ENCODE peak calls at places on chromosomes 11 and 22, in eight cellular contexts. Q is MM.1S; Y is foreskin fibroblast; N is HuH-7; B is fibroblast of pulmonary artery; P is natural killer cell treated with Interleukin-12 subunit alpha and Interleukin-12 subunit beta and Interleukin-15 and Interleukin-18, amount 100 ng/mL, for 72 hours; X is progenitor cell of endocrine pancreas; L is renal cortical epithelial cell. S is an unnamed sample.

GRCh38 chr11:125351045-125351867 is 144.8 kb downstream of the FEZ1 start:
- DNase-seq in Q (no peak), Y (no peak), N (no peak), B (no peak), P (no peak), X (no peak), L (no peak), S (no peak)

GRCh38 chr11:88357323-88358039 is 19.9 kb upstream of the CTSC start:
- DNase-seq in Q (no peak), Y (peak), N (no peak), B (peak), P (no peak), X (no peak), L (peak), S (no peak)

GRCh38 chr22:25950101-25950500 is 208.1 kb downstream of the MYO18B start:
- DNase-seq in Q (no peak), Y (no peak), N (no peak), B (no peak), P (no peak), X (no peak), L (no peak), S (no peak)

GRCh38 chr11:119800619-119801018 is 71.6 kb upstream of the NECTIN1 start:
- DNase-seq in Q (no peak), Y (no peak), N (no peak), B (no peak), P (no peak), X (no peak), L (no peak), S (no peak)

GRCh38 chr11:87280143-87280542 is 242.4 kb downstream of the TMEM135 start:
- DNase-seq in Q (no peak), Y (no peak), N (peak), B (no peak), P (no peak), X (no peak), L (no peak), S (no peak)

GRCh38 chr11:2825886-2826678 is 59.5 kb downstream of the CDKN1C start:
- DNase-seq in Q (no peak), Y (peak), N (no peak), B (peak), P (no peak), X (no peak), L (peak), S (peak)

GRCh38 chr22:40183029-40183581 is 5.4 kb downstream of the TNRC6B start:
- DNase-seq in Q (no peak), Y (peak), N (no peak), B (peak), P (no peak), X (no peak), L (peak), S (no peak)

GRCh38 chr22:23075525-23076216 is 5.4 kb downstream of the GNAZ start:
- DNase-seq in Q (no peak), Y (no peak), N (peak), B (no peak), P (no peak), X (no peak), L (peak), S (no peak)

GRCh38 chr11:46296520-46297448 is 19.3 kb downstream of the CREB3L1 start:
- DNase-seq in Q (no peak), Y (peak), N (peak), B (peak), P (no peak), X (peak), L (no peak), S (no peak)

GRCh38 chr11:6402561-6402981 is 12.3 kb downstream of the SMPD1 start:
- DNase-seq in Q (peak), Y (no peak), N (no peak), B (no peak), P (peak), X (no peak), L (no peak), S (no peak)